ENCODE peak calls at places on chromosomes 16 and 17, in four cellular contexts. One of them, this sample, is unnamed.
A peak's percentile ranks its signal among the peaks of the same experiment; 100 is the strongest.

GRCh38 chr16:30858829-30859423 is 35.0 kb downstream of the BCL7C start:
- DNase-seq in GM12878: no peak
- DNase-seq in HepG2: peak; percentile 52
- DNase-seq in K562: no peak
- DNase-seq in this sample: no peak

GRCh38 chr16:87324411-87325275 is 7.5 kb upstream of the C16orf95 start:
- DNase-seq in GM12878: no peak
- DNase-seq in HepG2: peak; percentile 46
- DNase-seq in K562: peak; percentile 48
- DNase-seq in this sample: peak; percentile 71

GRCh38 chr17:58330997-58331814 is 2.6 kb upstream of the TSPOAP1 start:
- DNase-seq in GM12878: no peak
- DNase-seq in HepG2: no peak
- DNase-seq in K562: peak; percentile 92
- DNase-seq in this sample: no peak

GRCh38 chr17:14579716-14580115 is 278.8 kb downstream of the HS3ST3B1 start:
- DNase-seq in GM12878: no peak
- DNase-seq in HepG2: no peak
- DNase-seq in K562: no peak
- DNase-seq in this sample: no peak

GRCh38 chr16:60419859-60420258 is 1616.4 kb downstream of the CDH8 start:
- DNase-seq in GM12878: no peak
- DNase-seq in HepG2: no peak
- DNase-seq in K562: no peak
- DNase-seq in this sample: no peak

GRCh38 chr16:23590181-23590580 is 5.9 kb downstream of the NDUFAB1 start:
- DNase-seq in GM12878: no peak
- DNase-seq in HepG2: no peak
- DNase-seq in K562: no peak
- DNase-seq in this sample: no peak

GRCh38 chr16:79980650-79981521 is 380.3 kb upstream of the MAF start:
- DNase-seq in GM12878: no peak
- DNase-seq in HepG2: no peak
- DNase-seq in K562: no peak
- DNase-seq in this sample: no peak

GRCh38 chr16:56211471-56211944 is 20.2 kb downstream of the GNAO1 start:
- DNase-seq in GM12878: no peak
- DNase-seq in HepG2: no peak
- DNase-seq in K562: no peak
- DNase-seq in this sample: no peak

GRCh38 chr16:1707193-1707790 is 1.3 kb downstream of the MAPK8IP3 start:
- DNase-seq in GM12878: no peak
- DNase-seq in HepG2: peak; percentile 41
- DNase-seq in K562: peak; percentile 58
- DNase-seq in this sample: no peak

GRCh38 chr16:53898993-53899392 is 195.0 kb downstream of the FTO start:
- DNase-seq in GM12878: no peak
- DNase-seq in HepG2: peak; percentile 43
- DNase-seq in K562: no peak
- DNase-seq in this sample: no peak

GRCh38 chr17:13746379-13746778 is 144.7 kb upstream of the HS3ST3A1 start:
- DNase-seq in GM12878: no peak
- DNase-seq in HepG2: no peak
- DNase-seq in K562: no peak
- DNase-seq in this sample: no peak

GRCh38 chr16:59697746-59698145 is 963.6 kb upstream of the GOT2 start:
- DNase-seq in GM12878: no peak
- DNase-seq in HepG2: no peak
- DNase-seq in K562: no peak
- DNase-seq in this sample: no peak

GRCh38 chr17:77312786-77313599 is 172.2 kb downstream of the SEC14L1 start:
- DNase-seq in GM12878: no peak
- DNase-seq in HepG2: peak; percentile 66
- DNase-seq in K562: no peak
- DNase-seq in this sample: no peak

GRCh38 chr17:66431910-66432309 is 129.5 kb downstream of the PRKCA start:
- DNase-seq in GM12878: no peak
- DNase-seq in HepG2: no peak
- DNase-seq in K562: no peak
- DNase-seq in this sample: no peak

GRCh38 chr17:2207815-2208515 is 95.6 kb downstream of the SMG6 start:
- DNase-seq in GM12878: no peak
- DNase-seq in HepG2: no peak
- DNase-seq in K562: no peak
- DNase-seq in this sample: no peak

GRCh38 chr16:66028505-66029216 is 337.8 kb upstream of the CDH5 start:
- DNase-seq in GM12878: no peak
- DNase-seq in HepG2: no peak
- DNase-seq in K562: no peak
- DNase-seq in this sample: no peak

GRCh38 chr16:79360267-79360666 is 240.3 kb downstream of the MAF start:
- DNase-seq in GM12878: no peak
- DNase-seq in HepG2: no peak
- DNase-seq in K562: no peak
- DNase-seq in this sample: no peak

GRCh38 chr17:50172130-50172529 is 6.3 kb downstream of the SGCA start:
- DNase-seq in GM12878: no peak
- DNase-seq in HepG2: peak; percentile 55
- DNase-seq in K562: no peak
- DNase-seq in this sample: no peak

GRCh38 chr16:85286066-85286712 is 173.9 kb upstream of the CIBAR2 start:
- DNase-seq in GM12878: no peak
- DNase-seq in HepG2: no peak
- DNase-seq in K562: no peak
- DNase-seq in this sample: no peak

GRCh38 chr17:48663134-48663924 is 37.2 kb upstream of the HOXB9 start:
- DNase-seq in GM12878: no peak
- DNase-seq in HepG2: no peak
- DNase-seq in K562: peak; percentile 31
- DNase-seq in this sample: peak; percentile 52

GRCh38 chr17:46911311-46911710 is 11.6 kb upstream of the GOSR2 start:
- DNase-seq in GM12878: no peak
- DNase-seq in HepG2: no peak
- DNase-seq in K562: no peak
- DNase-seq in this sample: no peak

GRCh38 chr16:54525104-54525503 is 238.5 kb upstream of the IRX3 start:
- DNase-seq in GM12878: no peak
- DNase-seq in HepG2: no peak
- DNase-seq in K562: no peak
- DNase-seq in this sample: no peak

GRCh38 chr17:82010575-82011525 is 11.8 kb downstream of the CENPX start:
- DNase-seq in GM12878: no peak
- DNase-seq in HepG2: no peak
- DNase-seq in K562: no peak
- DNase-seq in this sample: no peak

GRCh38 chr17:75181608-75182318 is 996 bp downstream of the SUMO2 start:
- DNase-seq in GM12878: no peak
- DNase-seq in HepG2: no peak
- DNase-seq in K562: peak; percentile 45
- DNase-seq in this sample: no peak

GRCh38 chr17:64343833-64344637 is 46.6 kb downstream of the PECAM1 start:
- DNase-seq in GM12878: no peak
- DNase-seq in HepG2: peak; percentile 74
- DNase-seq in K562: no peak
- DNase-seq in this sample: no peak

GRCh38 chr17:18261146-18261515 is 669 bp downstream of the MIEF2 start:
- DNase-seq in GM12878: no peak
- DNase-seq in HepG2: peak; percentile 24
- DNase-seq in K562: peak; percentile 38
- DNase-seq in this sample: peak; percentile 27

GRCh38 chr17:18262111-18262510 is 1.6 kb downstream of the MIEF2 start:
- DNase-seq in GM12878: no peak
- DNase-seq in HepG2: no peak
- DNase-seq in K562: no peak
- DNase-seq in this sample: no peak

GRCh38 chr17:18259621-18260331 is 686 bp upstream of the MIEF2 start:
- DNase-seq in GM12878: no peak
- DNase-seq in HepG2: peak; percentile 34
- DNase-seq in K562: peak; percentile 14
- DNase-seq in this sample: no peak

GRCh38 chr17:18261659-18262058 is 1.2 kb downstream of the MIEF2 start:
- DNase-seq in GM12878: no peak
- DNase-seq in HepG2: no peak
- DNase-seq in K562: no peak
- DNase-seq in this sample: no peak

GRCh38 chr17:18260332-18261145 is at the start of gene MIEF2:
- DNase-seq in GM12878: peak; percentile 80
- DNase-seq in HepG2: peak; percentile 92
- DNase-seq in K562: peak; percentile 92
- DNase-seq in this sample: peak; percentile 97
- TF ChIP-seq FOXM1 in GM12878: no peak
- TF ChIP-seq FOXM1 in HepG2: no peak
- TF ChIP-seq FOXM1 in K562: peak; percentile 69
- TF ChIP-seq FOXM1 in this sample: peak; percentile 79

DNA sequence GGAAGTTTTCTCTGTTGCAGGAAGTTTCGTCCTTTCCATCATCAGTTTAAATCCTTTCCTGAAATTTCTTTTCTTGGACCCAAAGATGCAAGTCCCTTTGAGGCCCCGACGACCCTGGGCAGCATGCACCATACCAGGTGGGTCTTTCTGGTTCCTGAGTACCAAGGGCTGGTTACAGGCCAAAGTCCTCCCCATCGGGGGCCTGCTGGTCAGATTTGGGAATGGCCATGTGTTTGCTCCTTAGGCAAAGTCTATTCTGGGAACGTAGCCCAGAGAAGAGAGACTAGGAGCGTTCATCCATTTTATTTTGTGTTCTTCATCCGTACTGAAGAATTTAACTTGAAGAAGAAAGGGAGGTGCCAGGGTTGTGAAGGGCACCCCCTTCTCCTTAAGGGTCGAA is 17.5 kb upstream of the ADAM11 start:
- DNase-seq in GM12878: no peak
- DNase-seq in HepG2: no peak
- DNase-seq in K562: no peak
- DNase-seq in this sample: no peak
- TF ChIP-seq FOXK2 in GM12878: no peak
- TF ChIP-seq FOXK2 in HepG2: no peak
- TF ChIP-seq FOXK2 in K562: no peak
- TF ChIP-seq FOXK2 in this sample: no peak

GRCh38 chr16:57994361-57994760 is 6.1 kb downstream of the ZNF319 start:
- DNase-seq in GM12878: no peak
- DNase-seq in HepG2: no peak
- DNase-seq in K562: no peak
- DNase-seq in this sample: no peak
- TF ChIP-seq FOXM1 in GM12878: no peak
- TF ChIP-seq FOXM1 in HepG2: no peak
- TF ChIP-seq FOXM1 in K562: no peak
- TF ChIP-seq FOXM1 in this sample: no peak

DNA sequence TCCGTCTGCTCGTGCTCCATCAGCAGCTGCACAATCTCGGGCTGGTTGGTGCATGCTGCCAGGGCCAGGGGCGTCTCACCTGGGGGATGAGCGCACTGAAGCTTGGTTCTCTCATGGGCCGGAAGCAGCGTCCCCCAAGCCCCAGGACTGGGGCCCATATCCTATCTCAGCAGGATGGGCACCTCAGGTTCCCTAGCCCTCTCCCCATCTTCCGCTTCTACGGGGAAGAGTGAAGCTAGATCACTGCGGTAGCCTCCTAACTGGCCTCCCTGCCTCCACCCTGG is 24.8 kb downstream of the TRPV3 start:
- DNase-seq in GM12878: no peak
- DNase-seq in HepG2: no peak
- DNase-seq in K562: no peak
- DNase-seq in this sample: no peak
- TF ChIP-seq FOXK2 in GM12878: no peak
- TF ChIP-seq FOXK2 in HepG2: no peak
- TF ChIP-seq FOXK2 in K562: no peak
- TF ChIP-seq FOXK2 in this sample: no peak

GRCh38 chr17:43406676-43407645 is 8.2 kb downstream of the ARL4D start:
- DNase-seq in GM12878: no peak
- DNase-seq in HepG2: no peak
- DNase-seq in K562: no peak
- DNase-seq in this sample: no peak
- TF ChIP-seq FOXM1 in GM12878: no peak
- TF ChIP-seq FOXM1 in HepG2: no peak
- TF ChIP-seq FOXM1 in K562: no peak
- TF ChIP-seq FOXM1 in this sample: no peak